ENCODE peak calls at places on chromosome 11, in eight cellular contexts. R is endothelial cell of umbilical vein, N is neural progenitor cell, O is PC-9, K is GM23248, G is HCT116, X is fibroblast of lung, B is DND-41. H is an unnamed sample.

GRCh38 chr11:130827697-130828377 is 88.4 kb downstream of the SNX19 start:
- DNase-seq in G (peak; percentile 50), X (peak; percentile 84), O (peak; percentile 55), R (peak; percentile 65), N (peak; percentile 77), K (peak; percentile 95), B (no peak), H (peak; percentile 84)

GRCh38 chr11:83020942-83021779 is 50.5 kb downstream of the RAB30 start:
- DNase-seq in K (no peak), G (no peak), B (no peak), X (no peak), O (no peak), R (no peak), N (no peak), H (no peak)

GRCh38 chr11:87223816-87224215 is 186.1 kb downstream of the TMEM135 start:
- DNase-seq in K (peak; percentile 31), N (no peak), B (no peak), O (no peak), X (peak; percentile 75), R (no peak), G (no peak), H (no peak)

GRCh38 chr11:117970400-117971024 is 15.7 kb upstream of the IL10RA start:
- DNase-seq in G (no peak), N (no peak), O (peak; percentile 54), K (no peak), B (peak; percentile 64), X (no peak), R (peak; percentile 50), H (no peak)

GRCh38 chr11:128660957-128661356 is 32.9 kb upstream of the FLI1 start:
- DNase-seq in O (no peak), N (no peak), K (peak; percentile 6), G (no peak), R (no peak), B (no peak), X (no peak), H (no peak)

GRCh38 chr11:64269380-64270234 is 14.9 kb downstream of the BAD start:
- DNase-seq in K (peak; percentile 100), O (peak; percentile 99), G (peak; percentile 99), R (peak; percentile 100), X (peak; percentile 100), N (peak; percentile 99), B (peak; percentile 99), H (peak; percentile 99)

GRCh38 chr11:65871811-65872548 is 620 bp downstream of the EFEMP2 start:
- DNase-seq in X (peak; percentile 21), N (peak; percentile 56), B (no peak), G (no peak), K (peak; percentile 75), R (peak; percentile 46), O (no peak), H (no peak)

GRCh38 chr11:134538793-134539192 is 126.8 kb upstream of the B3GAT1 start:
- DNase-seq in K (no peak), B (no peak), N (no peak), G (no peak), O (no peak), R (no peak), X (no peak), H (no peak)

GRCh38 chr11:75475767-75476650 is 43.0 kb upstream of the KLHL35 start:
- DNase-seq in X (peak; percentile 41), N (no peak), O (no peak), R (no peak), B (no peak), K (peak; percentile 46), G (no peak), H (no peak)

GRCh38 chr11:14645247-14645912 is 1.8 kb downstream of the PDE3B start:
- DNase-seq in B (no peak), O (no peak), G (no peak), K (peak; percentile 66), X (peak; percentile 37), R (peak; percentile 28), N (no peak), H (no peak)

GRCh38 chr11:92489831-92490399 is 265.3 kb downstream of the FAT3 start:
- DNase-seq in K (no peak), G (no peak), R (no peak), B (no peak), O (no peak), N (no peak), X (no peak), H (no peak)

GRCh38 chr11:44467413-44467812 is 98.0 kb upstream of the CD82 start:
- DNase-seq in G (no peak), X (no peak), N (peak; percentile 59), O (no peak), R (no peak), K (no peak), B (no peak), H (no peak)

GRCh38 chr11:20368441-20368840 is 4.9 kb downstream of the HTATIP2 start:
- DNase-seq in K (peak; percentile 19), N (no peak), O (peak; percentile 41), G (no peak), B (no peak), X (peak; percentile 33), R (no peak), H (no peak)

GRCh38 chr11:105719073-105719846 is 109.4 kb downstream of the GRIA4 start:
- DNase-seq in B (no peak), X (peak; percentile 88), O (peak; percentile 61), R (peak; percentile 42), G (peak; percentile 22), N (no peak), K (no peak), H (no peak)

GRCh38 chr11:8794677-8795103 is 112.1 kb downstream of the RPL27A start:
- DNase-seq in N (no peak), X (no peak), G (peak; percentile 12), O (no peak), B (no peak), R (no peak), K (no peak), H (no peak)

GRCh38 chr11:70694371-70694770 is 296.0 kb downstream of the CTTN start:
- DNase-seq in R (no peak), G (no peak), X (no peak), N (no peak), O (no peak), K (no peak), B (no peak), H (no peak)

GRCh38 chr11:47105541-47105940 is 71.1 kb downstream of the ARFGAP2 start:
- DNase-seq in N (no peak), X (no peak), G (no peak), O (no peak), K (no peak), B (no peak), R (no peak), H (no peak)

GRCh38 chr11:129267716-129268115 is 75.6 kb upstream of the ARHGAP32 start:
- DNase-seq in B (no peak), N (no peak), R (no peak), G (no peak), K (no peak), X (no peak), O (no peak), H (no peak)

GRCh38 chr11:129280027-129280811 is 88.1 kb upstream of the ARHGAP32 start:
- DNase-seq in R (no peak), N (no peak), X (peak; percentile 70), O (no peak), K (peak; percentile 81), G (no peak), B (no peak), H (no peak)

GRCh38 chr11:66868726-66869291 is 11.9 kb downstream of the LRFN4 start:
- DNase-seq in B (no peak), O (peak; percentile 74), G (peak; percentile 71), R (no peak), N (peak; percentile 86), K (no peak), X (peak; percentile 15), H (peak; percentile 93)

GRCh38 chr11:556175-556699 is 4.3 kb downstream of the LMNTD2 start:
- DNase-seq in B (no peak), K (peak; percentile 49), G (no peak), X (no peak), O (no peak), N (peak; percentile 49), R (no peak), H (no peak)
- TF ChIP-seq EZH2 in B (no peak), K (no peak), G (no peak), X (peak; percentile 94), O (no peak), N (peak; percentile 77), R (peak; percentile 59), H (no peak)

GRCh38 chr11:125625594-125626380 is 824 bp downstream of the CHEK1 start:
- DNase-seq in K (peak; percentile 96), G (peak; percentile 86), B (peak; percentile 92), O (peak; percentile 82), R (peak; percentile 91), X (peak; percentile 87), N (peak; percentile 98), H (peak; percentile 92)
- H3K36me3 ChIP-seq in K (no peaks in the 10 kb centered on the region), G (no peaks in the 10 kb centered on the region), B (peaks cover 57% of the 10 kb centered on the region), O (peaks cover 24% of the 10 kb centered on the region), R (peaks cover 7% of the 10 kb centered on the region), X (no peaks in the 10 kb centered on the region), N (peaks cover 13% of the 10 kb centered on the region), H (peaks cover 13% of the 10 kb centered on the region)

GRCh38 chr11:2446590-2447252 is 1.9 kb downstream of the KCNQ1 start:
- DNase-seq in B (no peak), O (no peak), K (no peak), G (no peak), N (no peak), R (no peak), X (no peak), H (no peak)

GRCh38 chr11:2443881-2444300 is 423 bp downstream of the TRPM5 start:
- DNase-seq in X (no peak), R (no peak), G (no peak), O (no peak), K (no peak), B (no peak), N (peak; percentile 12), H (no peak)

GRCh38 chr11:2444301-2445106 is at the start of the genes KCNQ1 and TRPM5:
- DNase-seq in R (no peak), G (peak; percentile 24), N (peak; percentile 89), O (no peak), X (no peak), B (no peak), K (no peak), H (peak; percentile 87)

GRCh38 chr11:2445948-2446551 is 1.2 kb downstream of the KCNQ1 start:
- DNase-seq in X (no peak), B (no peak), K (no peak), G (no peak), O (no peak), N (no peak), R (no peak), H (no peak)

GRCh38 chr11:2445107-2445947 is 519 bp downstream of the KCNQ1 start:
- DNase-seq in X (no peak), B (no peak), K (no peak), O (no peak), N (peak; percentile 36), G (no peak), R (no peak), H (peak; percentile 28)
- TF ChIP-seq EZH2 in X (no peak), B (no peak), K (peak; percentile 66), O (no peak), N (peak; percentile 92), G (no peak), R (peak; percentile 24), H (no peak)

DNA sequence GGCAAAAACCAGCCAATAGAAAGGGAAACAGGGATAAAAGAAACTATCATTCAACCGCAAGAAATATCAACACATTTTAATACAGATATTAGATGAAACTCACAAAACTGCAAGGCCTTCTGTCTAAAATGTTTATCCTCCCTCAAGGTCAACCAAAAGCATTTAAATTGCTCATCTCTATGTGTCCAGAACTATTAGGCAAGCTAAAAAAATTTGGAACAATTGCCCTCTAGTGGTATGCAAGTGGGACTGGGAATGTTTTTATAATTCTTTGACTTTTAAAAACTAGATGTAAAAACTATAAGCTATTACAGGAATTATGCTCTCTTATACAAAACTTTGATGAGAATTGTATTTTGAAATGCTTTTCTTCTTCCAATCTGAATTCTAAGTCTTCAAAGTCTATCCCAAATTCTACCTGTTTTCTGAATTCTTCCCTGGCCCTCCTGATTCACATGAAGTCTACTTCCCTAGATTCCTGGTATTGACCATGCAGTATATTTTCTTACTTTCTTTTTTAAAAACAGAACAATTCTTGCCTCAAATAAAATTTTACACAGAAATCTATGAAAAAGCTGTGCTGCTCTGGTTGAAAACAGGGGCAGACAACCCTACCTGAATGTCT is 4.9 kb downstream of the CWC15 start:
- DNase-seq in G (no peak), B (no peak), K (peak; percentile 79), R (peak; percentile 27), N (no peak), O (peak; percentile 44), X (peak; percentile 30), H (peak; percentile 21)
- H3K36me3 ChIP-seq in G (peaks cover 71% of the 10 kb centered on the region), B (peaks cover 89% of the 10 kb centered on the region), K (peaks cover 83% of the 10 kb centered on the region), R (peaks cover 39% of the 10 kb centered on the region), N (peaks cover 34% of the 10 kb centered on the region), O (peaks cover 73% of the 10 kb centered on the region), X (peaks cover 11% of the 10 kb centered on the region), H (peaks cover 23% of the 10 kb centered on the region)